ENCODE peak calls at places on chromosomes 11 and 22, in nine cellular contexts. E is GF-D8; X is naive B cell; L is activated naive CD8-positive, alpha-beta T cell treated with anti-CD3 and anti-CD28 coated beads, Interleukin-2, amount 10 ng/mL, durations not matched to agents 7 days and 5 days; V is NCI-H69; Z is activated CD8-positive, alpha-beta T cell treated with anti-CD3 and anti-CD28 coated beads for 36 hours; A is endothelial cell; O is right lobe of liver; P is NCI-H1930. R is an unnamed sample.

GRCh38 chr11:115170133-115170815 is 333.9 kb downstream of the CADM1 start:
- DNase-seq in P (no peak), O (no peak), V (peak), E (no peak), L (no peak), X (no peak), Z (peak), A (peak), R (no peak)

GRCh38 chr11:66720223-66720898 is 8.7 kb downstream of the SPTBN2 start:
- DNase-seq in V (peak), E (no peak), X (no peak), L (peak), O (no peak), Z (peak), P (no peak), A (peak), R (no peak)

GRCh38 chr11:15667127-15667725 is 552.5 kb downstream of the INSC start:
- DNase-seq in P (no peak), Z (no peak), A (no peak), E (no peak), L (no peak), O (no peak), X (no peak), V (no peak), R (no peak)

GRCh38 chr11:46326813-46327416 is 20.3 kb upstream of the DGKZ start:
- DNase-seq in O (no peak), V (peak), A (no peak), P (no peak), X (no peak), E (no peak), Z (no peak), L (no peak), R (no peak)

GRCh38 chr11:11211186-11211585 is 141.9 kb downstream of the CSNK2A3 start:
- DNase-seq in O (no peak), A (no peak), P (no peak), E (no peak), L (no peak), Z (no peak), X (no peak), V (peak), R (no peak)

GRCh38 chr11:102283088-102283487 is 34.2 kb upstream of the BIRC3 start:
- DNase-seq in E (no peak), X (no peak), O (no peak), Z (no peak), A (no peak), L (no peak), V (no peak), P (no peak), R (no peak)

GRCh38 chr11:128840137-128840536 is 27.0 kb downstream of the KCNJ1 start:
- DNase-seq in L (no peak), P (no peak), X (no peak), O (no peak), E (no peak), A (no peak), Z (no peak), V (no peak), R (no peak)

GRCh38 chr11:102061276-102061675 is 14.0 kb downstream of the CFAP300 start:
- DNase-seq in Z (no peak), X (no peak), E (no peak), V (peak), L (no peak), P (no peak), O (no peak), A (no peak), R (no peak)

GRCh38 chr22:47448231-47449035 is 686.0 kb downstream of the TBC1D22A start:
- DNase-seq in V (no peak), L (no peak), Z (no peak), A (no peak), P (no peak), X (no peak), O (no peak), E (no peak), R (no peak)

GRCh38 chr11:4697583-4697982 is at the start of gene OR51E2:
- DNase-seq in E (no peak), A (no peak), L (no peak), O (no peak), P (peak), V (peak), X (no peak), Z (no peak), R (no peak)

GRCh38 chr11:73759520-73760065 is 1.3 kb downstream of the RAB6A start:
- DNase-seq in L (no peak), X (no peak), E (no peak), V (peak), Z (peak), O (no peak), P (no peak), A (no peak), R (no peak)

GRCh38 chr11:35714882-35715612 is 52.5 kb downstream of the TRIM44 start:
- DNase-seq in A (no peak), L (no peak), X (no peak), V (peak), E (no peak), P (no peak), O (no peak), Z (peak), R (no peak)

GRCh38 chr22:21032843-21033688 is 705 bp upstream of the SLC7A4 start:
- DNase-seq in E (no peak), A (no peak), L (no peak), P (no peak), V (no peak), Z (no peak), O (no peak), X (no peak), R (no peak)

GRCh38 chr22:32378703-32379272 is 21.1 kb downstream of the RFPL3 start:
- DNase-seq in E (no peak), Z (peak), X (no peak), A (peak), O (no peak), V (peak), P (peak), L (no peak), R (no peak)

GRCh38 chr11:31825453-31826391 is 14.6 kb upstream of the PAX6 start:
- DNase-seq in O (no peak), L (peak), Z (no peak), P (no peak), A (no peak), E (no peak), V (no peak), X (no peak), R (no peak)

GRCh38 chr11:9700105-9700801 is 36.4 kb downstream of the SWAP70 start:
- DNase-seq in Z (no peak), L (no peak), X (no peak), V (no peak), A (no peak), E (no peak), O (no peak), P (no peak), R (no peak)

GRCh38 chr11:105156231-105156630 is 16.7 kb upstream of the CARD18 start:
- DNase-seq in O (no peak), X (no peak), P (no peak), Z (no peak), E (no peak), V (no peak), L (no peak), A (no peak), R (no peak)

GRCh38 chr22:25054943-25055511 is 102.5 kb downstream of the KIAA1671 start:
- DNase-seq in A (no peak), Z (peak), E (no peak), X (no peak), V (no peak), O (no peak), L (no peak), P (no peak), R (no peak)

GRCh38 chr11:117528061-117528780 is 200.6 kb downstream of the CEP164 start:
- DNase-seq in P (no peak), Z (no peak), V (peak), O (no peak), L (no peak), E (no peak), A (no peak), X (no peak), R (no peak)

GRCh38 chr11:65918211-65919150 is at the start of gene C11orf68:
- DNase-seq in V (peak), L (no peak), A (no peak), O (no peak), E (no peak), Z (no peak), P (no peak), X (no peak), R (no peak)

GRCh38 chr22:50182176-50183081 is 3.3 kb upstream of the TRABD start:
- DNase-seq in V (peak), O (peak), E (no peak), X (no peak), A (no peak), L (peak), Z (no peak), P (no peak), R (no peak)

GRCh38 chr22:31575190-31575589 is 78.9 kb downstream of the SFI1 start:
- DNase-seq in A (no peak), X (no peak), E (no peak), V (no peak), P (no peak), L (no peak), O (no peak), Z (no peak), R (no peak)

GRCh38 chr11:76674517-76675400 is 4.2 kb upstream of the LRRC32 start:
- DNase-seq in V (no peak), X (peak), O (no peak), Z (peak), E (peak), P (no peak), A (no peak), L (no peak), R (no peak)

GRCh38 chr11:129021295-129021694 is 78.6 kb upstream of the TP53AIP1 start:
- DNase-seq in Z (no peak), X (no peak), O (no peak), V (peak), P (no peak), A (no peak), E (no peak), L (no peak), R (no peak)

GRCh38 chr11:13745165-13745564 is 76.7 kb downstream of the FAR1 start:
- DNase-seq in P (no peak), A (no peak), V (no peak), E (no peak), O (no peak), Z (no peak), L (no peak), X (no peak), R (no peak)

GRCh38 chr22:50129121-50129734 is 39.4 kb downstream of the MOV10L1 start:
- DNase-seq in P (peak), E (no peak), Z (no peak), A (no peak), X (no peak), L (no peak), V (no peak), O (no peak), R (no peak)

GRCh38 chr22:44219101-44219870 is 38.6 kb downstream of the PARVG start:
- DNase-seq in X (no peak), A (no peak), V (no peak), L (no peak), P (no peak), E (no peak), Z (no peak), O (no peak), R (no peak)

GRCh38 chr22:22244337-22245250 is at the start of gene VPREB1:
- DNase-seq in X (no peak), A (no peak), O (no peak), L (no peak), V (no peak), E (peak), P (no peak), Z (no peak), R (no peak)

GRCh38 chr11:111735262-111736116 is 30.7 kb downstream of the PPP2R1B start:
- DNase-seq in E (no peak), V (peak), Z (no peak), L (no peak), P (no peak), A (no peak), O (peak), X (no peak), R (no peak)

GRCh38 chr11:92784313-92784712 is 185.1 kb upstream of the MTNR1B start:
- DNase-seq in Z (no peak), L (no peak), V (no peak), O (no peak), A (no peak), X (no peak), P (no peak), E (no peak), R (no peak)

GRCh38 chr22:41781508-41781906 is 19.0 kb upstream of the CCDC134 start:
- DNase-seq in V (no peak), L (peak), P (no peak), E (no peak), A (no peak), Z (no peak), X (no peak), O (no peak), R (no peak)

GRCh38 chr22:35425546-35425945 is 25.6 kb downstream of the MCM5 start:
- DNase-seq in P (no peak), O (no peak), A (no peak), E (no peak), X (no peak), V (no peak), L (no peak), Z (no peak), R (no peak)

GRCh38 chr11:121931748-121932352 is 184.2 kb downstream of the BLID start:
- DNase-seq in A (no peak), V (no peak), P (no peak), L (no peak), E (no peak), X (no peak), O (no peak), Z (no peak), R (no peak)

R was measured in stimulated activated naive CD4-positive, alpha-beta T cell.